ENCODE peak calls at places on chromosomes 5 and 9, in ten cellular contexts. One of them, this sample, is unnamed.

GRCh38 chr5:109668237-109668636 is 21.5 kb upstream of the MAN2A1 start:
- DNase-seq in tibial artery: no peak
- DNase-seq in left ventricle myocardium inferior: no peak
- DNase-seq in spleen: no peak
- DNase-seq in AG04450: no peak
- DNase-seq in GM12878: no peak
- DNase-seq in stomach: no peak
- DNase-seq in tibial nerve: no peak
- DNase-seq in lung: no peak
- DNase-seq in CD4-positive, alpha-beta memory T cell: no peak
- DNase-seq in this sample: no peak

GRCh38 chr5:10457682-10458574 is 16.2 kb downstream of the ROPN1L start:
- DNase-seq in tibial artery: no peak
- DNase-seq in left ventricle myocardium inferior: peak
- DNase-seq in spleen: peak
- DNase-seq in AG04450: no peak
- DNase-seq in GM12878: no peak
- DNase-seq in stomach: peak
- DNase-seq in tibial nerve: no peak
- DNase-seq in lung: no peak
- DNase-seq in CD4-positive, alpha-beta memory T cell: no peak
- DNase-seq in this sample: no peak

GRCh38 chr9:24657387-24657786 is 111.7 kb upstream of the IZUMO3 start:
- DNase-seq in tibial artery: no peak
- DNase-seq in left ventricle myocardium inferior: no peak
- DNase-seq in spleen: no peak
- DNase-seq in AG04450: no peak
- DNase-seq in GM12878: no peak
- DNase-seq in stomach: no peak
- DNase-seq in tibial nerve: no peak
- DNase-seq in lung: no peak
- DNase-seq in CD4-positive, alpha-beta memory T cell: no peak
- DNase-seq in this sample: no peak

GRCh38 chr9:126500600-126501382 is 112.9 kb upstream of the LMX1B start:
- DNase-seq in tibial artery: peak
- DNase-seq in left ventricle myocardium inferior: peak
- DNase-seq in spleen: peak
- DNase-seq in AG04450: peak
- DNase-seq in GM12878: no peak
- DNase-seq in stomach: peak
- DNase-seq in tibial nerve: peak
- DNase-seq in lung: peak
- DNase-seq in CD4-positive, alpha-beta memory T cell: peak
- DNase-seq in this sample: peak

GRCh38 chr9:90107021-90107771 is 502.4 kb downstream of the GADD45G start:
- DNase-seq in tibial artery: no peak
- DNase-seq in left ventricle myocardium inferior: peak
- DNase-seq in spleen: no peak
- DNase-seq in AG04450: no peak
- DNase-seq in GM12878: no peak
- DNase-seq in stomach: peak
- DNase-seq in tibial nerve: peak
- DNase-seq in lung: peak
- DNase-seq in CD4-positive, alpha-beta memory T cell: no peak
- DNase-seq in this sample: no peak

GRCh38 chr9:27133817-27134216 is 24.8 kb downstream of the TEK start:
- DNase-seq in tibial artery: no peak
- DNase-seq in left ventricle myocardium inferior: no peak
- DNase-seq in spleen: no peak
- DNase-seq in AG04450: no peak
- DNase-seq in GM12878: no peak
- DNase-seq in stomach: no peak
- DNase-seq in tibial nerve: no peak
- DNase-seq in lung: no peak
- DNase-seq in CD4-positive, alpha-beta memory T cell: no peak
- DNase-seq in this sample: no peak

GRCh38 chr9:35906923-35907699 is 1.1 kb downstream of the HRCT1 start:
- DNase-seq in tibial artery: peak
- DNase-seq in left ventricle myocardium inferior: peak
- DNase-seq in spleen: no peak
- DNase-seq in AG04450: no peak
- DNase-seq in GM12878: no peak
- DNase-seq in stomach: no peak
- DNase-seq in tibial nerve: peak
- DNase-seq in lung: peak
- DNase-seq in CD4-positive, alpha-beta memory T cell: no peak
- DNase-seq in this sample: no peak

GRCh38 chr5:152503206-152503605 is 98.1 kb upstream of the NMUR2 start:
- DNase-seq in tibial artery: no peak
- DNase-seq in left ventricle myocardium inferior: no peak
- DNase-seq in spleen: no peak
- DNase-seq in AG04450: no peak
- DNase-seq in GM12878: no peak
- DNase-seq in stomach: no peak
- DNase-seq in tibial nerve: no peak
- DNase-seq in lung: no peak
- DNase-seq in CD4-positive, alpha-beta memory T cell: no peak
- DNase-seq in this sample: no peak

GRCh38 chr9:99400184-99400731 is 178.2 kb downstream of the SEC61B start:
- DNase-seq in tibial artery: no peak
- DNase-seq in left ventricle myocardium inferior: peak
- DNase-seq in spleen: no peak
- DNase-seq in AG04450: no peak
- DNase-seq in GM12878: no peak
- DNase-seq in stomach: no peak
- DNase-seq in tibial nerve: no peak
- DNase-seq in lung: no peak
- DNase-seq in CD4-positive, alpha-beta memory T cell: no peak
- DNase-seq in this sample: no peak

DNA sequence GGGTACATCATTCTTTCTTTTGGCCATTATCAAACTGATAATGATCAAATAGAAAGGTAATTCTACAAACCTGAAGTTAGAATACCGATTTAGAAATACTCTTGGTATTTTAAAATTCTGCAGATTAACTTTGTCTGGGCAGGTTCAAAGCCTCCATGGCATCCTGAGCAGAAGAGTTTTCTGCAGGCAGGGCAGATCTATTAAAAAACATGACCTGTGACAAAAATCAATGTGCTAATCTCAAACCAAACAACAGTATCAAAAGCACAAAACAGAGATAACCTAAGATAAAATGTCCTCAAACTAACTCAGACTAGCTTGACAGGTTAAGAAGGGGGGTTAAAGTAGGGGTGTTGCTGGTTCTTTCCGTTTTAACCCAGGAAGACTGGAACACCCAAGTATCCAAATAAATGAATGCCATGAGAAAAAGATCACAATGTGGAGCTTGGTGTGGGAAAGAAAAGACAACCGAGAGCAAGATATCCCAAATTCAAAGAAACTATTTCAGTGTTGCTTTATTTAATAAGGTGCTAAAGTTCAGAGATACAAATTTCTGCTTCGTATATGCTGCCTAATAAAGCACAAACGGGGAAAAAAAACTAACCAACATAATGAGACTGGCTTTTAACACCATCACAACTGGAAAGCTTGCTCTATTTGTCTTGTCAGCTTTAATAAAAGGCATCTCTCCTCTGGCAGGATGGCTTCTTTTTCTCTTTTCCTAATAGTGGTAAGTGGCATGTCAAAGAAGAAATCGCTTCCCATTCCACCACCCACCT is 2.4 kb downstream of the EFNA5 start:
- DNase-seq in tibial artery: no peak
- DNase-seq in left ventricle myocardium inferior: no peak
- DNase-seq in spleen: no peak
- DNase-seq in AG04450: no peak
- DNase-seq in GM12878: no peak
- DNase-seq in stomach: no peak
- DNase-seq in tibial nerve: no peak
- DNase-seq in lung: no peak
- DNase-seq in CD4-positive, alpha-beta memory T cell: no peak
- DNase-seq in this sample: no peak
- H3K4me3 ChIP-seq in tibial artery: peak
- H3K4me3 ChIP-seq in left ventricle myocardium inferior: peak
- H3K4me3 ChIP-seq in spleen: peak
- H3K4me3 ChIP-seq in AG04450: peak
- H3K4me3 ChIP-seq in GM12878: peak
- H3K4me3 ChIP-seq in stomach: peak
- H3K4me3 ChIP-seq in tibial nerve: peak
- H3K4me3 ChIP-seq in lung: no peak
- H3K4me3 ChIP-seq in CD4-positive, alpha-beta memory T cell: no peak
- H3K4me3 ChIP-seq in this sample: peak

GRCh38 chr9:94204174-94204573 is 54.9 kb upstream of the ZNF169 start:
- DNase-seq in tibial artery: no peak
- DNase-seq in left ventricle myocardium inferior: no peak
- DNase-seq in spleen: no peak
- DNase-seq in AG04450: no peak
- DNase-seq in GM12878: no peak
- DNase-seq in stomach: no peak
- DNase-seq in tibial nerve: no peak
- DNase-seq in lung: no peak
- DNase-seq in CD4-positive, alpha-beta memory T cell: no peak
- DNase-seq in this sample: no peak
- H3K4me3 ChIP-seq in tibial artery: no peak
- H3K4me3 ChIP-seq in left ventricle myocardium inferior: no peak
- H3K4me3 ChIP-seq in spleen: no peak
- H3K4me3 ChIP-seq in AG04450: no peak
- H3K4me3 ChIP-seq in GM12878: no peak
- H3K4me3 ChIP-seq in stomach: no peak
- H3K4me3 ChIP-seq in tibial nerve: no peak
- H3K4me3 ChIP-seq in lung: no peak
- H3K4me3 ChIP-seq in CD4-positive, alpha-beta memory T cell: no peak
- H3K4me3 ChIP-seq in this sample: no peak

GRCh38 chr5:58258984-58259684 is 200.8 kb downstream of the PLK2 start:
- DNase-seq in tibial artery: no peak
- DNase-seq in left ventricle myocardium inferior: no peak
- DNase-seq in spleen: no peak
- DNase-seq in AG04450: no peak
- DNase-seq in GM12878: no peak
- DNase-seq in stomach: no peak
- DNase-seq in tibial nerve: no peak
- DNase-seq in lung: no peak
- DNase-seq in CD4-positive, alpha-beta memory T cell: no peak
- DNase-seq in this sample: no peak
- H3K4me3 ChIP-seq in tibial artery: no peak
- H3K4me3 ChIP-seq in left ventricle myocardium inferior: no peak
- H3K4me3 ChIP-seq in spleen: no peak
- H3K4me3 ChIP-seq in AG04450: peak
- H3K4me3 ChIP-seq in GM12878: no peak
- H3K4me3 ChIP-seq in stomach: no peak
- H3K4me3 ChIP-seq in tibial nerve: no peak
- H3K4me3 ChIP-seq in lung: no peak
- H3K4me3 ChIP-seq in CD4-positive, alpha-beta memory T cell: no peak
- H3K4me3 ChIP-seq in this sample: no peak

GRCh38 chr9:112751059-112751795 is 667 bp downstream of the SNX30 start:
- DNase-seq in tibial artery: peak
- DNase-seq in left ventricle myocardium inferior: peak
- DNase-seq in spleen: no peak
- DNase-seq in AG04450: peak
- DNase-seq in GM12878: no peak
- DNase-seq in stomach: peak
- DNase-seq in tibial nerve: no peak
- DNase-seq in lung: peak
- DNase-seq in CD4-positive, alpha-beta memory T cell: peak
- DNase-seq in this sample: peak
- H3K4me3 ChIP-seq in tibial artery: peak
- H3K4me3 ChIP-seq in left ventricle myocardium inferior: peak
- H3K4me3 ChIP-seq in spleen: peak
- H3K4me3 ChIP-seq in AG04450: peak
- H3K4me3 ChIP-seq in GM12878: peak
- H3K4me3 ChIP-seq in stomach: peak
- H3K4me3 ChIP-seq in tibial nerve: peak
- H3K4me3 ChIP-seq in lung: peak
- H3K4me3 ChIP-seq in CD4-positive, alpha-beta memory T cell: peak
- H3K4me3 ChIP-seq in this sample: peak

This sample was measured in GM06990.